ENCODE peak calls at places on chromosomes 6 and 20, in seven cellular contexts. Q, F, X, C, B, A and P are unnamed samples.

GRCh38 chr6:143232849-143233248 is 172.2 kb downstream of the AIG1 start:
- DNase-seq in Q (peak), F (peak), X (no peak), C (peak), B (peak), A (peak), P (peak)

GRCh38 chr20:8375898-8376297 is 243.8 kb downstream of the PLCB1 start:
- DNase-seq in Q (no peak), F (no peak), X (no peak), C (no peak), B (no peak), A (no peak), P (peak)

GRCh38 chr6:14784596-14785360 is 461.1 kb upstream of the JARID2 start:
- DNase-seq in Q (no peak), F (no peak), X (no peak), C (no peak), B (no peak), A (no peak), P (no peak)

GRCh38 chr6:141195251-141195832 is 937.4 kb upstream of the GJE1 start:
- DNase-seq in Q (peak), F (no peak), X (no peak), C (no peak), B (no peak), A (no peak), P (no peak)

GRCh38 chr6:116363759-116364158 is 7.0 kb upstream of the DSE start:
- DNase-seq in Q (no peak), F (no peak), X (no peak), C (no peak), B (no peak), A (no peak), P (peak)

GRCh38 chr20:25470045-25470444 is 62.6 kb downstream of the GINS1 start:
- DNase-seq in Q (peak), F (no peak), X (peak), C (no peak), B (peak), A (no peak), P (peak)

GRCh38 chr6:84220809-84221409 is 6.5 kb downstream of the CEP162 start:
- DNase-seq in Q (no peak), F (no peak), X (no peak), C (no peak), B (peak), A (no peak), P (peak)

GRCh38 chr6:51472745-51473483 is 614.5 kb downstream of the PKHD1 start:
- DNase-seq in Q (no peak), F (no peak), X (no peak), C (no peak), B (no peak), A (no peak), P (no peak)

GRCh38 chr6:110002676-110003075 is 24.6 kb downstream of the GPR6 start:
- DNase-seq in Q (no peak), F (no peak), X (no peak), C (no peak), B (no peak), A (no peak), P (no peak)

GRCh38 chr6:44297063-44298038 is 15.8 kb downstream of the AARS2 start:
- DNase-seq in Q (no peak), F (no peak), X (no peak), C (peak), B (peak), A (no peak), P (peak)

GRCh38 chr6:169589293-169589692 is 112.5 kb downstream of the WDR27 start:
- DNase-seq in Q (no peak), F (no peak), X (no peak), C (no peak), B (no peak), A (no peak), P (peak)

GRCh38 chr6:69984506-69984905 is 118.2 kb downstream of the COL19A1 start:
- DNase-seq in Q (no peak), F (no peak), X (no peak), C (no peak), B (no peak), A (no peak), P (no peak)

GRCh38 chr6:56223995-56224394 is 23.4 kb downstream of the COL21A1 start:
- DNase-seq in Q (no peak), F (no peak), X (no peak), C (no peak), B (no peak), A (no peak), P (no peak)

GRCh38 chr20:62980970-62981369 is 25.8 kb downstream of the BHLHE23 start:
- DNase-seq in Q (no peak), F (no peak), X (no peak), C (no peak), B (no peak), A (no peak), P (no peak)

GRCh38 chr6:53734473-53735299 is 60.1 kb upstream of the LRRC1 start:
- DNase-seq in Q (peak), F (no peak), X (peak), C (no peak), B (peak), A (no peak), P (peak)

GRCh38 chr6:154878866-154879491 is 116.1 kb upstream of the TIAM2 start:
- DNase-seq in Q (no peak), F (no peak), X (no peak), C (no peak), B (no peak), A (no peak), P (no peak)

GRCh38 chr20:34268851-34269668 is 27.8 kb downstream of the ASIP start:
- DNase-seq in Q (no peak), F (peak), X (peak), C (peak), B (no peak), A (no peak), P (peak)

GRCh38 chr6:81894788-81895221 is 142.3 kb upstream of the TENT5A start:
- DNase-seq in Q (peak), F (no peak), X (no peak), C (no peak), B (peak), A (no peak), P (peak)

GRCh38 chr20:2385026-2385425 is 4.3 kb downstream of the TGM6 start:
- DNase-seq in Q (no peak), F (no peak), X (no peak), C (no peak), B (no peak), A (no peak), P (no peak)

GRCh38 chr20:45445805-45446562 is 23.6 kb upstream of the WFDC2 start:
- DNase-seq in Q (peak), F (no peak), X (no peak), C (no peak), B (peak), A (no peak), P (peak)

GRCh38 chr6:167485186-167485978 is 160.5 kb downstream of the TTLL2 start:
- DNase-seq in Q (peak), F (no peak), X (no peak), C (no peak), B (peak), A (no peak), P (peak)

GRCh38 chr6:158284340-158285210 is 27.7 kb upstream of the TULP4 start:
- DNase-seq in Q (no peak), F (no peak), X (no peak), C (no peak), B (peak), A (no peak), P (peak)

GRCh38 chr6:136607204-136607931 is 57.1 kb upstream of the MAP7 start:
- DNase-seq in Q (peak), F (no peak), X (no peak), C (no peak), B (no peak), A (no peak), P (no peak)
- TF ChIP-seq CTCF in Q (no peak), F (no peak), X (no peak), C (no peak), B (no peak), A (no peak), P (no peak)

DNA sequence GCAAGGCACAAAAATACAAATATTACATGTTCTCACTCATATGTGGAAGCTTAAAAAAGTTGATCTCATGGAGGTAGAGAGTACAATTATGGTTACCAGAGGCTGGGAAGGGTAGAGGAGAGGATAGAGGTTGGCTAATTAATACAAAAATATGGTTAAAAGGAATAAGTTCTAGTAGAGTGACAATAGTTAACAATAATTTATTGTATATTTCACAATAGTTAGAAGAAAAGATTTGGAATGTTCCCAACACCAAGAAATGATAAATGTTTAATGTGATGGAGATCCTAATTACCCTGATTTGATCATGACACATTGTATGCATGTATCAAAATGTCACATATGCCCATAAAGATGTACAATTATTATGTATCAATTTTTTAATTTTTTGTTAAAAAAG is 1.8 kb downstream of the ALDH8A1 start:
- DNase-seq in Q (no peak), F (no peak), X (no peak), C (no peak), B (no peak), A (no peak), P (no peak)
- H3K4me3 ChIP-seq in Q (no peak), F (no peak), X (no peak), C (no peak), B (no peak), A (no peak), P (no peak)

GRCh38 chr20:35619196-35620095 is 3.8 kb downstream of the SPAG4 start:
- DNase-seq in Q (peak), F (peak), X (peak), C (peak), B (peak), A (peak), P (peak)

GRCh38 chr20:35618032-35618371 is 2.4 kb downstream of the SPAG4 start:
- DNase-seq in Q (no peak), F (no peak), X (no peak), C (no peak), B (no peak), A (no peak), P (no peak)

GRCh38 chr20:35618372-35619131 is 2.9 kb downstream of the SPAG4 start:
- DNase-seq in Q (no peak), F (peak), X (peak), C (no peak), B (peak), A (no peak), P (peak)

GRCh38 chr20:35620818-35621559 is 5.4 kb downstream of the SPAG4 start:
- DNase-seq in Q (no peak), F (no peak), X (no peak), C (no peak), B (no peak), A (no peak), P (no peak)

DNA sequence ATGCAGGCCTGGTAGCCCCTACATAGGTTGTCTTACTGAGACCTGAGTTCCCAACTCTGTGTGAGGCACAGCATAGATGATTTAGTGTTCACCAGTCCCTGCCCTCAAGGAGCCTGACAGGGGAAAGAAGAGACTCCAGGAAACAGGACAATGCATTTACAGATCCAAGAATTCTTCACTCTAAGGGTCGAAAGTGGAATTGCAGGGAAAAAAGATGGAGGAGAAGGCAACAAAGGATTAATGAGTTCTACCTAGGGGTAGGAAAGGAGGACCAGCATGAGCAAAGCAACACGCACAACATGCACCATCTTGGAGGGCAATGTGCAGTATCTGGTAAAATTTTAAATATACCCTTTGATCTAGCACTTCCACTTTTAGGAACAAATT is 5.9 kb downstream of the SPAG4 start:
- DNase-seq in Q (no peak), F (no peak), X (no peak), C (no peak), B (no peak), A (no peak), P (no peak)
- TF ChIP-seq CTCF in Q (no peak), F (no peak), X (no peak), C (no peak), B (no peak), A (no peak), P (no peak)

GRCh38 chr6:160927416-160927815 is 64.2 kb upstream of the MAP3K4 start:
- DNase-seq in Q (no peak), F (no peak), X (no peak), C (no peak), B (no peak), A (no peak), P (no peak)
- H3K4me3 ChIP-seq in Q (no peak), F (no peak), X (no peak), C (no peak), B (no peak), A (no peak), P (no peak)

DNA sequence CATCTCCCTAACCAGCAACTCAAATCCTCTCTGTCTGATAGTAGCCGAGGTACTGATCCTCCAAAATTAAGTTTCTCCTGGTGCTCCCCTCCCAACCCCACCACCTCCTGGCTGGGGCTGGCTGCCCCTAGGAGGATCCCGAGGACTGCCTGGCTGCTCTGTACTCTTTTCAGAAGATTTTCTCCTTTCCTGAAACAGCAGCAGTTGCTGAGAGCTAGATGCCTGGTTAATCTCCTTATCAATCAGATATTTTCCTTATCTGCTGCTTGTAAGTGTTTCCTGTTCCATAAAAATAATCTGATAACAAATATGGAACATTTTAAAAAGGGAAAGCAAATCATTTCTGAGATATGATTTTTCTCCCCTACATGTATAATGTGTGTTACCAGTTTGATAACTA is 52.8 kb downstream of the ZMYND8 start:
- DNase-seq in Q (no peak), F (no peak), X (no peak), C (no peak), B (no peak), A (no peak), P (no peak)
- TF ChIP-seq CTCF in Q (no peak), F (no peak), X (no peak), C (no peak), B (no peak), A (no peak), P (no peak)

GRCh38 chr6:24933868-24934401 is 1.8 kb downstream of the RIPOR2 start:
- DNase-seq in Q (peak), F (no peak), X (no peak), C (no peak), B (peak), A (no peak), P (no peak)
- H3K4me3 ChIP-seq in Q (no peak), F (no peak), X (no peak), C (no peak), B (no peak), A (no peak), P (no peak)

DNA sequence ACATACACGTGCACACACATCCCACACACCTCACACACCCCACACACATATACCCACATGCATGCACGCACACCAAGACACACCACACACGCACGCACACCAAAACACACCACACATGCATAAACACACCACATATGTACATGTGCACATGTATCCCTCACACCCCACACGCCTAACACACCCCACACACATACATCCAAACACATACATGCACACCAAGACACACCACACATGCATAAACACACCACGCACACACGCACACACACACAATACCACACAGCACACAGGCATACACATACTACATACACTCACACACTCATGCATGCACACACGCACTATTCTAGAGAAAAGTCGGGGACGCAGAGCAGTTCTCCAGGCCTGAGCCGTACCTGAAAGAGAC is 671.5 kb downstream of the PRKN start:
- DNase-seq in Q (no peak), F (no peak), X (no peak), C (no peak), B (no peak), A (no peak), P (no peak)
- TF ChIP-seq CTCF in Q (no peak), F (no peak), X (no peak), C (no peak), B (no peak), A (no peak), P (no peak)

DNA sequence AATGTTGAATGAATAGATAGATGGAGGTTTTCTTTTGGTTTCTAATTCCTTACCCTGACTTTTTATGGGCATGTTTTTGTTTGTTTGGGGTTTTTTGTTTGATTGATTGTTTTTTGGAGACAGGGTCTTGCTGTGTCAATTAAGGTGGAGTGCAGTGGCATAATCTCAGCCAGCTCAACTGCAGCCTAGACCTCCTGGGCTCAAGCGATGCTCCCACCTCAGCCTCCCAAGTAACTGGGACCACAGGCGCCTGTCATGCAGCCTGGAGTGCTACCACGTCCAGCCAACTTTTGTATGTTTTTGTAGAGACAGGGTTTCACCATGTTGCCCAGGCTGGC is 1.5 kb upstream of the NUDT3 start:
- DNase-seq in Q (no peak), F (no peak), X (no peak), C (no peak), B (no peak), A (no peak), P (no peak)
- H3K4me3 ChIP-seq in Q (no peak), F (no peak), X (no peak), C (peak), B (no peak), A (no peak), P (no peak)

GRCh38 chr20:6641012-6641411 is 126.5 kb upstream of the BMP2 start:
- DNase-seq in Q (no peak), F (no peak), X (no peak), C (no peak), B (no peak), A (no peak), P (no peak)

GRCh38 chr20:6637160-6637579 is 130.3 kb upstream of the BMP2 start:
- DNase-seq in Q (no peak), F (no peak), X (no peak), C (no peak), B (no peak), A (no peak), P (no peak)

GRCh38 chr20:6635034-6635736 is 132.3 kb upstream of the BMP2 start:
- DNase-seq in Q (no peak), F (no peak), X (no peak), C (no peak), B (no peak), A (no peak), P (peak)

GRCh38 chr20:6632187-6632586 is 135.3 kb upstream of the BMP2 start:
- DNase-seq in Q (peak), F (no peak), X (peak), C (peak), B (peak), A (no peak), P (peak)

DNA sequence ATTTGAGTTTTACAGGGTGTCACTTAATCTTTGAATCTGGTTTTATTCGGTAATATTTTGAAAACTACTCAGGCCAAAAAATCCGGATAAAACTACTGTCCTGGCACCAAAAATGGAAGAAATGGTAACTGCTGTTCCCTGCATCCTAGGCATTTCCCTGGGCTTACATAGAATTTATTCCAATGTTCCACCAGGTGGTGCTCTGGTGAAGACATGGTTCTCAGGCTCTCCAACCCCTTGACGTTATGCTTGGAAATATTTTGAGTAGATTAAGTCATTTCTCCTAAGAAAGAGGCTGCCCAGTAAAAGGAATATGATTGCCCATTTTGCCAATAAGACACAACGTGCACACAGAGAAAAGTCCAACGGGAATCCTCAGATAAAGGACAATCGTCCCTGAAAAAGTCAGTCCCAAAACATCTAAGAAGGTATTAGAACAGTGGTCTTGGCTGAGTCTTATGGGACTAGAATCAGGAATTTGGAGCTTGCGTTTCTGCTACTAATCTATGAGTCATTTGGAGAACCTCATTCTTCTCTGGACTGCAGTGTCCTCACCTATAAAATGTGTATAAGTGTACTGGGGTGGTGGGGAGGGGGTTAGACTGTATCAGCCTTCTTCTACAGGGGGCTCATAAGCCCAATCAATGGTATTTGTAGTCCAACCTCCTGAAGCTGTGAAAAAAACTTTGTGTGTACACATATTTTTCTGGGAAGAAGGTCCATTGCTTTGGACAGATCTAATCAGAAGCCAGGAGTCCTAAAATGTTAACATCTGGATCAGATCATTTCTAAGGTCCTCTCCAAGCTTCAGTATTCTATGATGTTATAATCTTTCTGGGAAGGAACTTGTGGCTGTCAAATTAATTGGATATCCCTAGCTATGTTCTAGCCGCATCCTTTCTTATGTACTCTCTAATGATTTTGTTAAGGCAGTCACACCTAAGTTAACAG is 131.0 kb upstream of the BMP2 start:
- DNase-seq in Q (peak), F (no peak), X (peak), C (no peak), B (peak), A (no peak), P (peak)
- TF ChIP-seq CTCF in Q (peak), F (peak), X (peak), C (peak), B (peak), A (peak), P (peak)